ENCODE peak calls at places on chromosomes 12 and 14, in seven cellular contexts. One of them, this sample, is unnamed.
A peak's percentile ranks its signal among the peaks of the same experiment; 100 is the strongest.

GRCh38 chr14:85313801-85314207 is 216.1 kb upstream of the FLRT2 start:
- DNase-seq in lower leg skin: no peak
- DNase-seq in AG04450: peak; percentile 27
- DNase-seq in lower lobe of right lung: no peak
- DNase-seq in WERI-Rb-1: no peak
- DNase-seq in PC-9: no peak
- DNase-seq in uterus: no peak
- DNase-seq in this sample: no peak

GRCh38 chr12:45299132-45299692 is 83.3 kb downstream of the ANO6 start:
- DNase-seq in AG04450: no peak
- DNase-seq in PC-9: peak; percentile 93
- DNase-seq in uterus: no peak
- DNase-seq in WERI-Rb-1: no peak
- DNase-seq in lower leg skin: no peak
- DNase-seq in lower lobe of right lung: no peak
- DNase-seq in this sample: no peak

GRCh38 chr14:65788876-65789859 is 376.6 kb downstream of the FUT8 start:
- DNase-seq in PC-9: no peak
- DNase-seq in uterus: no peak
- DNase-seq in AG04450: no peak
- DNase-seq in WERI-Rb-1: peak; percentile 72
- DNase-seq in lower lobe of right lung: no peak
- DNase-seq in lower leg skin: no peak
- DNase-seq in this sample: no peak

GRCh38 chr12:54141534-54142475 is 47.0 kb downstream of the SMUG1 start:
- DNase-seq in WERI-Rb-1: no peak
- DNase-seq in lower leg skin: no peak
- DNase-seq in PC-9: no peak
- DNase-seq in lower lobe of right lung: no peak
- DNase-seq in AG04450: no peak
- DNase-seq in uterus: peak; percentile 34
- DNase-seq in this sample: no peak

GRCh38 chr12:89907659-89908058 is 199.0 kb upstream of the ATP2B1 start:
- DNase-seq in PC-9: no peak
- DNase-seq in lower leg skin: no peak
- DNase-seq in uterus: no peak
- DNase-seq in WERI-Rb-1: no peak
- DNase-seq in lower lobe of right lung: no peak
- DNase-seq in AG04450: no peak
- DNase-seq in this sample: no peak

GRCh38 chr12:130705174-130705880 is 10.8 kb downstream of the RIMBP2 start:
- DNase-seq in lower leg skin: peak; percentile 74
- DNase-seq in lower lobe of right lung: no peak
- DNase-seq in PC-9: no peak
- DNase-seq in WERI-Rb-1: peak; percentile 4
- DNase-seq in uterus: no peak
- DNase-seq in AG04450: no peak
- DNase-seq in this sample: no peak

GRCh38 chr14:71331393-71331792 is 424.1 kb downstream of the PCNX1 start:
- DNase-seq in PC-9: no peak
- DNase-seq in lower leg skin: no peak
- DNase-seq in WERI-Rb-1: no peak
- DNase-seq in lower lobe of right lung: no peak
- DNase-seq in uterus: no peak
- DNase-seq in AG04450: no peak
- DNase-seq in this sample: no peak

GRCh38 chr12:25581067-25581466 is 28.0 kb upstream of the LMNTD1 start:
- DNase-seq in WERI-Rb-1: no peak
- DNase-seq in lower leg skin: no peak
- DNase-seq in uterus: no peak
- DNase-seq in AG04450: no peak
- DNase-seq in PC-9: no peak
- DNase-seq in lower lobe of right lung: no peak
- DNase-seq in this sample: no peak

GRCh38 chr12:65798903-65799302 is 25.4 kb upstream of the HMGA2 start:
- DNase-seq in lower lobe of right lung: no peak
- DNase-seq in lower leg skin: no peak
- DNase-seq in AG04450: no peak
- DNase-seq in PC-9: no peak
- DNase-seq in uterus: no peak
- DNase-seq in WERI-Rb-1: no peak
- DNase-seq in this sample: no peak

GRCh38 chr14:99995700-99996356 is 69.4 kb upstream of the EVL start:
- DNase-seq in lower lobe of right lung: peak; percentile 67
- DNase-seq in PC-9: no peak
- DNase-seq in WERI-Rb-1: peak; percentile 75
- DNase-seq in AG04450: no peak
- DNase-seq in lower leg skin: no peak
- DNase-seq in uterus: peak; percentile 26
- DNase-seq in this sample: peak; percentile 75

GRCh38 chr12:74780458-74781241 is 243.0 kb downstream of the ATXN7L3B start:
- DNase-seq in uterus: no peak
- DNase-seq in lower leg skin: no peak
- DNase-seq in PC-9: no peak
- DNase-seq in WERI-Rb-1: peak; percentile 76
- DNase-seq in lower lobe of right lung: no peak
- DNase-seq in AG04450: no peak
- DNase-seq in this sample: no peak

GRCh38 chr12:102799229-102799628 is 117.8 kb downstream of the PAH start:
- DNase-seq in lower lobe of right lung: no peak
- DNase-seq in PC-9: no peak
- DNase-seq in uterus: no peak
- DNase-seq in AG04450: no peak
- DNase-seq in WERI-Rb-1: no peak
- DNase-seq in lower leg skin: no peak
- DNase-seq in this sample: no peak

GRCh38 chr12:97800561-97800960 is 338.0 kb downstream of the RMST start:
- DNase-seq in WERI-Rb-1: no peak
- DNase-seq in AG04450: no peak
- DNase-seq in lower leg skin: no peak
- DNase-seq in uterus: no peak
- DNase-seq in lower lobe of right lung: no peak
- DNase-seq in PC-9: no peak
- DNase-seq in this sample: no peak

GRCh38 chr14:26984318-26985177 is 386.7 kb upstream of the NOVA1 start:
- DNase-seq in PC-9: no peak
- DNase-seq in lower lobe of right lung: no peak
- DNase-seq in uterus: peak; percentile 64
- DNase-seq in AG04450: no peak
- DNase-seq in lower leg skin: no peak
- DNase-seq in WERI-Rb-1: peak; percentile 66
- DNase-seq in this sample: no peak

GRCh38 chr14:65349100-65349499 is 63.4 kb upstream of the FUT8 start:
- DNase-seq in lower leg skin: no peak
- DNase-seq in PC-9: no peak
- DNase-seq in lower lobe of right lung: no peak
- DNase-seq in uterus: no peak
- DNase-seq in AG04450: no peak
- DNase-seq in WERI-Rb-1: no peak
- DNase-seq in this sample: no peak

GRCh38 chr12:53078425-53079225 is 565 bp downstream of the SPRYD3 start:
- DNase-seq in uterus: no peak
- DNase-seq in WERI-Rb-1: no peak
- DNase-seq in PC-9: no peak
- DNase-seq in lower leg skin: no peak
- DNase-seq in AG04450: no peak
- DNase-seq in lower lobe of right lung: no peak
- DNase-seq in this sample: no peak
- TF ChIP-seq CTCF in uterus: no peak
- TF ChIP-seq CTCF in WERI-Rb-1: no peak
- TF ChIP-seq CTCF in PC-9: peak; percentile 36
- TF ChIP-seq CTCF in lower leg skin: no peak
- TF ChIP-seq CTCF in AG04450: no peak
- TF ChIP-seq CTCF in lower lobe of right lung: no peak
- TF ChIP-seq CTCF in this sample: no peak

GRCh38 chr14:58549358-58549757 is 88.4 kb upstream of the DACT1 start:
- DNase-seq in WERI-Rb-1: no peak
- DNase-seq in uterus: no peak
- DNase-seq in AG04450: no peak
- DNase-seq in lower leg skin: no peak
- DNase-seq in lower lobe of right lung: no peak
- DNase-seq in PC-9: no peak
- DNase-seq in this sample: no peak

DNA sequence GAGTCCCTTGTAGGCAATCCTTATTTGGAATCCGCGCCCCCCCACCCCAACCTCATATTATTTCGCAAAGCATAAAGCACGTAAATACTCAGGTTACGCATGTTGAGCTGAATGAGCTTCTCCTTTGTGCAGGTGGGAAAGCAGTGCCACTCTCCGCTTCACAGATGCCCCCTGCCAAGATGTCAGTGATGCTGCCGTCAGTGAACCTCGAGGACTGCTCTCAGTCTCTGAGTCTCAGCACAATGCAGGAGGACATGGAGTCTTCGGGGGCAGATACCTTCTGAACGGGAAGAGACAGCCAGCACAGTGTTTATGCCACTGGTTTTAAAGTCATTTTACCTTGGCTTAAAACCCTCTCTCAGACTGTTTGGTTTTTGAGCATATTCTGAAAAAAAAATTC is 90.1 kb upstream of the DACT1 start:
- DNase-seq in WERI-Rb-1: no peak
- DNase-seq in uterus: no peak
- DNase-seq in AG04450: no peak
- DNase-seq in lower leg skin: no peak
- DNase-seq in lower lobe of right lung: no peak
- DNase-seq in PC-9: no peak
- DNase-seq in this sample: no peak
- TF ChIP-seq CTCF in WERI-Rb-1: no peak
- TF ChIP-seq CTCF in uterus: no peak
- TF ChIP-seq CTCF in AG04450: no peak
- TF ChIP-seq CTCF in lower leg skin: no peak
- TF ChIP-seq CTCF in lower lobe of right lung: no peak
- TF ChIP-seq CTCF in PC-9: no peak
- TF ChIP-seq CTCF in this sample: no peak

DNA sequence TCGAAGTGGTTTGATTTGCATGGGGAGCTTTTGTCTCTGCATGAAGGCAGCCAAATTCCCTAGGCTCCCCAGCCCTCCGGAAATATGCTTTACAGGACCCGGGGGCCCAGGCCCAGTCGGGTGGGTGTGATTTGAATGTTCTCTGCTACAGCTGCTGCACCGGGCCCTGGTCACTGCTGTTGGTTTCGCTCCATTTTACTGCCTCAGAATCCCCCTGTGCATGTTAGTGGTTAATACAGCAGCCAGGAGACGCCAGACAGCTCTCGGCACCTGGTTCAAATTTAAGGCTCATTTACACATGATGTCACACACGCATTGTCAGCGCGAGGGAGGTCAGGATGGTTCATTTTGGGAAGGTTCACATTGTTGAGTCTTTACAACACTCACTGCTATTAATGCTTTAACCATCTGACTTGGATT is 99.6 kb downstream of the SLC38A6 start:
- DNase-seq in uterus: no peak
- DNase-seq in lower leg skin: no peak
- DNase-seq in WERI-Rb-1: no peak
- DNase-seq in PC-9: no peak
- DNase-seq in AG04450: peak; percentile 72
- DNase-seq in lower lobe of right lung: no peak
- DNase-seq in this sample: peak; percentile 31
- TF ChIP-seq CTCF in uterus: no peak
- TF ChIP-seq CTCF in lower leg skin: no peak
- TF ChIP-seq CTCF in WERI-Rb-1: no peak
- TF ChIP-seq CTCF in PC-9: no peak
- TF ChIP-seq CTCF in AG04450: peak; percentile 20
- TF ChIP-seq CTCF in lower lobe of right lung: no peak
- TF ChIP-seq CTCF in this sample: no peak

DNA sequence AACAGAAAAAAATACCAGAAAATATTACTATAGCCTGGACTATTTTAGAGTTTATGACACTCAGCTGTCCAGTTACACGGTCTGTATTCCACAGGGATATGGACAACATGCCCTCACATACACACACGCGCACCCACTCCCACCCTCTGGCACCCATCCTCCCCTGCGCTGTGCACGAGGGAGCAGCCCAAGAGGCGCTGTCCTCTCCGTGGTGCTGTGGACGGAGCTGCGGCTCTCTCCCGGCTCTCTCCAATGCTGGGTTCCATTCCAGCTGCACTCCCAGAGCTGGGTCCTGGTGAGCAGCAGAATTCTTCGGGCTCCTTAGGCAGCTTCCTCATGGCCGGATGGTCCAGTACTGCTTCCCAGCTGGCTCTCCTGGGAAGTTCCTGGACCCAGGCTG is 6.0 kb upstream of the NGB start:
- DNase-seq in lower leg skin: no peak
- DNase-seq in WERI-Rb-1: no peak
- DNase-seq in AG04450: no peak
- DNase-seq in PC-9: no peak
- DNase-seq in uterus: no peak
- DNase-seq in lower lobe of right lung: no peak
- DNase-seq in this sample: no peak
- TF ChIP-seq CTCF in lower leg skin: no peak
- TF ChIP-seq CTCF in WERI-Rb-1: no peak
- TF ChIP-seq CTCF in AG04450: no peak
- TF ChIP-seq CTCF in PC-9: no peak
- TF ChIP-seq CTCF in uterus: no peak
- TF ChIP-seq CTCF in lower lobe of right lung: no peak
- TF ChIP-seq CTCF in this sample: no peak

This sample was measured in GM13976.